ENCODE peak calls at places on chromosomes 3 and 15, in seven cellular contexts. One of them, this sample, is unnamed.

GRCh38 chr15:100869151-100869999 is 10.3 kb upstream of the ALDH1A3 start:
- DNase-seq in EL: no peak
- DNase-seq in HuH-7: no peak
- DNase-seq in endodermal cell: peak
- DNase-seq in A549: peak
- DNase-seq in stimulated activated CD4-positive, alpha-beta T cell treated with anti-CD3 and anti-CD28 coated beads, Interleukin-15, amount 100 ng/mL, for 1 hour: no peak
- DNase-seq in NCI-H1417: no peak
- DNase-seq in this sample: no peak

GRCh38 chr3:186510374-186511079 is 33.7 kb downstream of the CRYGS start:
- DNase-seq in NCI-H1417: no peak
- DNase-seq in HuH-7: no peak
- DNase-seq in A549: no peak
- DNase-seq in endodermal cell: no peak
- DNase-seq in EL: no peak
- DNase-seq in stimulated activated CD4-positive, alpha-beta T cell treated with anti-CD3 and anti-CD28 coated beads, Interleukin-15, amount 100 ng/mL, for 1 hour: no peak
- DNase-seq in this sample: no peak

GRCh38 chr3:183295211-183295610 is 42.2 kb downstream of the B3GNT5 start:
- DNase-seq in EL: peak
- DNase-seq in HuH-7: peak
- DNase-seq in stimulated activated CD4-positive, alpha-beta T cell treated with anti-CD3 and anti-CD28 coated beads, Interleukin-15, amount 100 ng/mL, for 1 hour: no peak
- DNase-seq in NCI-H1417: no peak
- DNase-seq in endodermal cell: no peak
- DNase-seq in A549: peak
- DNase-seq in this sample: no peak

GRCh38 chr15:52481915-52482314 is 46.8 kb downstream of the MYO5A start:
- DNase-seq in endodermal cell: no peak
- DNase-seq in stimulated activated CD4-positive, alpha-beta T cell treated with anti-CD3 and anti-CD28 coated beads, Interleukin-15, amount 100 ng/mL, for 1 hour: peak
- DNase-seq in EL: peak
- DNase-seq in NCI-H1417: no peak
- DNase-seq in A549: no peak
- DNase-seq in HuH-7: no peak
- DNase-seq in this sample: no peak

GRCh38 chr3:127254001-127254400 is 33.8 kb downstream of the PRR20G start:
- DNase-seq in HuH-7: no peak
- DNase-seq in A549: no peak
- DNase-seq in endodermal cell: no peak
- DNase-seq in EL: no peak
- DNase-seq in stimulated activated CD4-positive, alpha-beta T cell treated with anti-CD3 and anti-CD28 coated beads, Interleukin-15, amount 100 ng/mL, for 1 hour: no peak
- DNase-seq in NCI-H1417: peak
- DNase-seq in this sample: no peak

GRCh38 chr3:172506094-172506493 is 17.1 kb downstream of the TNFSF10 start:
- DNase-seq in NCI-H1417: no peak
- DNase-seq in A549: no peak
- DNase-seq in EL: no peak
- DNase-seq in HuH-7: no peak
- DNase-seq in stimulated activated CD4-positive, alpha-beta T cell treated with anti-CD3 and anti-CD28 coated beads, Interleukin-15, amount 100 ng/mL, for 1 hour: no peak
- DNase-seq in endodermal cell: no peak
- DNase-seq in this sample: no peak

GRCh38 chr3:10366681-10367101 is 45.8 kb upstream of the SEC13 start:
- DNase-seq in A549: peak
- DNase-seq in stimulated activated CD4-positive, alpha-beta T cell treated with anti-CD3 and anti-CD28 coated beads, Interleukin-15, amount 100 ng/mL, for 1 hour: no peak
- DNase-seq in HuH-7: no peak
- DNase-seq in NCI-H1417: no peak
- DNase-seq in endodermal cell: no peak
- DNase-seq in EL: peak
- DNase-seq in this sample: no peak

GRCh38 chr3:182740710-182741109 is 52.6 kb upstream of the ATP11B start:
- DNase-seq in EL: no peak
- DNase-seq in NCI-H1417: peak
- DNase-seq in stimulated activated CD4-positive, alpha-beta T cell treated with anti-CD3 and anti-CD28 coated beads, Interleukin-15, amount 100 ng/mL, for 1 hour: no peak
- DNase-seq in A549: peak
- DNase-seq in HuH-7: no peak
- DNase-seq in endodermal cell: no peak
- DNase-seq in this sample: no peak

GRCh38 chr3:107962946-107963345 is 127.9 kb downstream of the CD47 start:
- DNase-seq in A549: peak
- DNase-seq in EL: no peak
- DNase-seq in stimulated activated CD4-positive, alpha-beta T cell treated with anti-CD3 and anti-CD28 coated beads, Interleukin-15, amount 100 ng/mL, for 1 hour: no peak
- DNase-seq in NCI-H1417: no peak
- DNase-seq in endodermal cell: no peak
- DNase-seq in HuH-7: no peak
- DNase-seq in this sample: no peak

GRCh38 chr15:99105516-99106341 is 849 bp downstream of the SYNM start:
- DNase-seq in A549: peak
- DNase-seq in HuH-7: no peak
- DNase-seq in endodermal cell: peak
- DNase-seq in NCI-H1417: peak
- DNase-seq in stimulated activated CD4-positive, alpha-beta T cell treated with anti-CD3 and anti-CD28 coated beads, Interleukin-15, amount 100 ng/mL, for 1 hour: no peak
- DNase-seq in EL: peak
- DNase-seq in this sample: peak

GRCh38 chr15:60762167-60762566 is 283.2 kb upstream of the ICE2 start:
- DNase-seq in EL: no peak
- DNase-seq in NCI-H1417: no peak
- DNase-seq in HuH-7: no peak
- DNase-seq in A549: no peak
- DNase-seq in stimulated activated CD4-positive, alpha-beta T cell treated with anti-CD3 and anti-CD28 coated beads, Interleukin-15, amount 100 ng/mL, for 1 hour: no peak
- DNase-seq in endodermal cell: no peak
- DNase-seq in this sample: no peak

GRCh38 chr15:38894260-38894948 is 329.8 kb upstream of the RASGRP1 start:
- DNase-seq in endodermal cell: no peak
- DNase-seq in HuH-7: no peak
- DNase-seq in NCI-H1417: no peak
- DNase-seq in stimulated activated CD4-positive, alpha-beta T cell treated with anti-CD3 and anti-CD28 coated beads, Interleukin-15, amount 100 ng/mL, for 1 hour: no peak
- DNase-seq in A549: peak
- DNase-seq in EL: peak
- DNase-seq in this sample: no peak